ENCODE peak calls at places on chromosomes 7 and 10, in five cellular contexts. H is H9, M is GM23338, A is Peyer's patch, E is left ventricle myocardium inferior. T is an unnamed sample.

GRCh38 chr10:63143984-63144383 is 10.9 kb downstream of the NRBF2 start:
- DNase-seq in M (no peak), E (no peak), H (no peak), A (no peak), T (no peak)

GRCh38 chr10:119344381-119344780 is 137.0 kb downstream of the GRK5 start:
- DNase-seq in H (no peak), M (no peak), A (peak), E (no peak), T (no peak)

GRCh38 chr7:100626530-100627237 is 14.3 kb downstream of the MOSPD3 start:
- DNase-seq in E (peak), A (peak), M (peak), H (peak), T (no peak)

GRCh38 chr10:91077549-91078017 is 142.9 kb upstream of the PCGF5 start:
- DNase-seq in M (no peak), A (peak), H (no peak), E (peak), T (no peak)

GRCh38 chr7:102836206-102836938 is 76.4 kb upstream of the LRRC17 start:
- DNase-seq in E (no peak), M (no peak), A (no peak), H (no peak), T (no peak)

GRCh38 chr7:77481615-77482014 is 55.5 kb upstream of the PTPN12 start:
- DNase-seq in E (no peak), A (no peak), H (no peak), M (no peak), T (no peak)

GRCh38 chr10:4399571-4399970 is 426.4 kb upstream of the AKR1E2 start:
- DNase-seq in M (no peak), E (no peak), A (no peak), H (no peak), T (no peak)

GRCh38 chr10:30476511-30476910 is 42.5 kb downstream of the MAP3K8 start:
- DNase-seq in M (no peak), H (no peak), E (no peak), A (no peak), T (no peak)

GRCh38 chr10:132764108-132764507 is 21.8 kb downstream of the NKX6-2 start:
- DNase-seq in A (no peak), M (no peak), H (no peak), E (no peak), T (no peak)

GRCh38 chr7:33130184-33130583 is 820 bp downstream of the BBS9 start:
- DNase-seq in A (no peak), M (peak), E (no peak), H (no peak), T (no peak)

GRCh38 chr10:87973635-87974034 is 110.2 kb downstream of the PTEN start:
- DNase-seq in A (no peak), H (no peak), M (peak), E (no peak), T (no peak)

GRCh38 chr10:122199070-122199469 is 72.0 kb upstream of the BTBD16 start:
- DNase-seq in E (peak), A (no peak), M (no peak), H (no peak), T (no peak)

GRCh38 chr10:51422311-51423120 is 276.9 kb downstream of the CSTF2T start:
- DNase-seq in M (peak), E (peak), H (peak), A (peak), T (no peak)

GRCh38 chr10:21015838-21016237 is 118.7 kb upstream of the NEBL start:
- DNase-seq in H (no peak), E (no peak), M (peak), A (no peak), T (no peak)

GRCh38 chr10:102413053-102413705 is 5.4 kb downstream of the PSD start:
- DNase-seq in A (no peak), E (no peak), H (peak), M (peak), T (no peak)

GRCh38 chr10:58700576-58700975 is 187.9 kb downstream of the BICC1 start:
- DNase-seq in M (no peak), A (no peak), E (no peak), H (no peak), T (no peak)

GRCh38 chr7:71824356-71824755 is 587.8 kb downstream of the CALN1 start:
- DNase-seq in H (peak), E (no peak), A (no peak), M (peak), T (no peak)

GRCh38 chr7:2796358-2797352 is 47.5 kb downstream of the GNA12 start:
- DNase-seq in H (no peak), A (no peak), M (no peak), E (peak), T (no peak)

GRCh38 chr10:20822825-20823224 is 74.3 kb downstream of the NEBL start:
- DNase-seq in M (no peak), H (no peak), A (no peak), E (no peak), T (no peak)

GRCh38 chr10:14684363-14684762 is 90.3 kb downstream of the FAM107B start:
- DNase-seq in A (no peak), M (peak), H (no peak), E (no peak), T (no peak)

GRCh38 chr7:92714767-92715166 is 121.6 kb downstream of the CDK6 start:
- DNase-seq in H (no peak), E (no peak), A (no peak), M (no peak), T (no peak)

GRCh38 chr10:130435961-130436360 is 299.8 kb downstream of the GLRX3 start:
- DNase-seq in H (no peak), M (no peak), E (no peak), A (no peak), T (no peak)

GRCh38 chr7:106071356-106071998 is 40.6 kb downstream of the SYPL1 start:
- DNase-seq in E (no peak), M (no peak), A (peak), H (no peak), T (no peak)

GRCh38 chr10:110344622-110345021 is 39.9 kb upstream of the SMNDC1 start:
- DNase-seq in E (no peak), H (no peak), M (no peak), A (no peak), T (no peak)

GRCh38 chr10:120819366-120819765 is 31.8 kb upstream of the WDR11 start:
- DNase-seq in H (no peak), A (no peak), E (no peak), M (no peak), T (no peak)

GRCh38 chr7:86958380-86958779 is 101.1 kb downstream of the ELAPOR2 start:
- DNase-seq in A (peak), E (no peak), M (peak), H (no peak), T (no peak)

GRCh38 chr10:69861251-69862240 is 59.8 kb downstream of the COL13A1 start:
- DNase-seq in E (no peak), M (peak), A (no peak), H (no peak), T (no peak)

GRCh38 chr10:1400129-1400865 is 337.0 kb downstream of the ADARB2 start:
- DNase-seq in E (no peak), A (no peak), H (no peak), M (no peak), T (no peak)

GRCh38 chr7:154912921-154913644 is 89.8 kb downstream of the PAXIP1 start:
- DNase-seq in M (no peak), H (no peak), A (no peak), E (no peak), T (no peak)

GRCh38 chr7:29457141-29457561 is 106.5 kb upstream of the PRR15 start:
- DNase-seq in H (no peak), A (no peak), E (no peak), M (no peak), T (no peak)

GRCh38 chr10:58140706-58141347 is 126.9 kb downstream of the IPMK start:
- DNase-seq in H (no peak), E (no peak), A (no peak), M (no peak), T (no peak)

GRCh38 chr7:77631820-77632219 is 64.4 kb upstream of the RSBN1L start:
- DNase-seq in A (no peak), M (no peak), E (no peak), H (no peak), T (no peak)

GRCh38 chr7:156379242-156380070 is 261.1 kb upstream of the RNF32 start:
- DNase-seq in E (no peak), H (no peak), M (no peak), A (no peak), T (no peak)

GRCh38 chr7:2626498-2627117 is 5.2 kb upstream of the TTYH3 start:
- DNase-seq in A (no peak), E (peak), M (no peak), H (no peak), T (no peak)

DNA sequence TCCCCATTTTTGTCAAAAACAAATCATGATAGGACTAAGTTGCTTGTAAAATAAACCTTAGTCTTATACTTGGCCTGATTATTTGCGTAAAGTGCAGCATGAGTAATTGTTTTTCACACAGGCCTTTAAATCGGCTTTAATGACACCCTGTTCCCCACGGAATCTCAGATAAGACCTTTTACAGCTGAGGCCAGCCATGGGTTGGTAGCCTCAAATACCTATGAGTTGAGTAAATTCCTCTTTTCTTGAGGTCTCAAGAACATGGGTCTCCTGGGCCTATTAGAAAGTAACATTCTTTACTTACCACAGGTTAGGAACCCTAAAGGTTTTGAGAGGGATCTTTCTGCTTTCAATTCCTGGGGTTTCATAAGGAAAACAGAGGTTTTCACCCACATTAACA is 761.0 kb upstream of the PHF14 start:
- DNase-seq in A (no peak), M (no peak), H (no peak), E (no peak), T (no peak)
- TF ChIP-seq CTCF in A (no peak), M (no peak), H (no peak), E (no peak), T (no peak)

GRCh38 chr10:103800789-103801540 is 54.4 kb downstream of the SH3PXD2A start:
- DNase-seq in H (no peak), M (no peak), E (no peak), A (no peak), T (no peak)
- H3K27ac ChIP-seq in H (no peak), M (no peak), E (no peak), A (peak), T (peak)

GRCh38 chr10:100874702-100875483 is 37.9 kb upstream of the SLF2 start:
- DNase-seq in E (no peak), H (no peak), A (no peak), M (no peak), T (no peak)
- TF ChIP-seq CTCF in E (no peak), H (no peak), A (no peak), M (no peak), T (no peak)

DNA sequence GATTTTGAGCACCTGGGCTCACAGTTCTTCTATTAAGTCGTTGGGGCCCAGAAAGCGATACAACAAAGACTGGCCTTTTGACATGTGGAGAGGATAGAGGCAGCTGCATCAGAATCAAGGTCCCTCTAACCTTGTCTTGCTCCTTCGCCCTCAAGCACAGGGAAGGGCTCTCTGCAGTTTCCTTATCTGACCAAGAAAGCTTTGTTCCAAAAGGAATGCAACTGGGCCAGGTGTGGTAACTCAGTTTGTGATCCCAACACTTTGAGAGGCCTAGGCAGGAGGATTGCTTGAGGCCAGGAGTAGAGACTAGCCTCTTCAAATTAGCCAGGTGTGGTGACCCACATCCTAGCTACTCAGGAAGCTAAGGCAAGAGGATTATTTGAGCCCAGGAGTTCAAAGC is 32.2 kb downstream of the SVOPL start:
- DNase-seq in M (no peak), H (no peak), A (no peak), E (no peak), T (no peak)
- H3K27ac ChIP-seq in M (peak), H (no peak), A (no peak), E (no peak), T (no peak)

DNA sequence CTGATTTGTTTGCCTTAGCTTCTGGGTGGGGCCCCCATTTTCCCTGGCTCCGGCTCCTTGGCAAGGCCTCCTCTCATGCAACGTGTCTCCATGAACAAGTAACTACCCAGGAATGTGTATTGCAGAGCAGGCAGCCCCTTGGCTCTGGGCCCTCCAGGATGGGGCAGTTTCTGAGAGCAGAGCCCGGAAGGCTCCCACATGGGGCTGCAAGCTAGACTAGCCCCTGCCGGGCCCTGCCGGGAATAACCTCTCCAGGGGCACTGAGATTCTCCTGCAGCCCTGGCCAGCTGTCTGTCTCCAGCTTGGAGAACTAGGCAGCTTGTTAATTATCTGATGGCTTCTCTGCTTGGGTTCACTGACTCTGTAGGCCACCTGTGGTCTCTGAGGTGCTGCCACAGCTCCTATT is 184.0 kb upstream of the INHBA start:
- DNase-seq in A (no peak), E (peak), H (peak), M (peak), T (no peak)
- TF ChIP-seq CTCF in A (no peak), E (no peak), H (no peak), M (no peak), T (no peak)

T was measured in RWPE2.